ENCODE peak calls at places on chromosome 17, in five cellular contexts. One of them, this sample, is unnamed.

GRCh38 chr17:48502312-48502711 is 28.5 kb downstream of the HOXB1 start:
- DNase-seq in progenitor cell of endocrine pancreas: no peak
- DNase-seq in OCI-LY7: no peak
- DNase-seq in transverse colon: no peak
- DNase-seq in astrocyte of the cerebellum: no peak
- DNase-seq in this sample: no peak

GRCh38 chr17:34997355-34997862 is 17.1 kb downstream of the LIG3 start:
- DNase-seq in progenitor cell of endocrine pancreas: no peak
- DNase-seq in transverse colon: peak
- DNase-seq in OCI-LY7: no peak
- DNase-seq in astrocyte of the cerebellum: peak
- DNase-seq in this sample: no peak

GRCh38 chr17:8109669-8110455 is 8.5 kb downstream of the ALOXE3 start:
- DNase-seq in OCI-LY7: peak
- DNase-seq in progenitor cell of endocrine pancreas: peak
- DNase-seq in astrocyte of the cerebellum: no peak
- DNase-seq in transverse colon: peak
- DNase-seq in this sample: peak

GRCh38 chr17:17067277-17067676 is 25.0 kb downstream of the MPRIP start:
- DNase-seq in OCI-LY7: no peak
- DNase-seq in transverse colon: no peak
- DNase-seq in progenitor cell of endocrine pancreas: no peak
- DNase-seq in astrocyte of the cerebellum: peak
- DNase-seq in this sample: no peak

GRCh38 chr17:75087558-75088453 is at the start of gene SLC16A5:
- DNase-seq in progenitor cell of endocrine pancreas: peak
- DNase-seq in transverse colon: peak
- DNase-seq in OCI-LY7: no peak
- DNase-seq in astrocyte of the cerebellum: no peak
- DNase-seq in this sample: peak

GRCh38 chr17:18250259-18250658 is 8.3 kb downstream of the FLII start:
- DNase-seq in transverse colon: peak
- DNase-seq in progenitor cell of endocrine pancreas: no peak
- DNase-seq in astrocyte of the cerebellum: no peak
- DNase-seq in OCI-LY7: no peak
- DNase-seq in this sample: no peak

GRCh38 chr17:4478318-4478830 is 20.3 kb upstream of the SPNS2 start:
- DNase-seq in OCI-LY7: no peak
- DNase-seq in transverse colon: no peak
- DNase-seq in astrocyte of the cerebellum: no peak
- DNase-seq in progenitor cell of endocrine pancreas: no peak
- DNase-seq in this sample: no peak

GRCh38 chr17:65027305-65027704 is 29.2 kb downstream of the GNA13 start:
- DNase-seq in transverse colon: no peak
- DNase-seq in progenitor cell of endocrine pancreas: no peak
- DNase-seq in OCI-LY7: no peak
- DNase-seq in astrocyte of the cerebellum: peak
- DNase-seq in this sample: no peak

GRCh38 chr17:1431631-1432104 is 24.4 kb downstream of the CRK start:
- DNase-seq in OCI-LY7: no peak
- DNase-seq in progenitor cell of endocrine pancreas: no peak
- DNase-seq in astrocyte of the cerebellum: no peak
- DNase-seq in transverse colon: no peak
- DNase-seq in this sample: no peak

GRCh38 chr17:56679148-56679766 is 85.8 kb downstream of the NOG start:
- DNase-seq in OCI-LY7: peak
- DNase-seq in transverse colon: no peak
- DNase-seq in progenitor cell of endocrine pancreas: no peak
- DNase-seq in astrocyte of the cerebellum: peak
- DNase-seq in this sample: no peak

GRCh38 chr17:77803726-77804125 is 154.8 kb upstream of the TNRC6C start:
- DNase-seq in astrocyte of the cerebellum: no peak
- DNase-seq in transverse colon: no peak
- DNase-seq in OCI-LY7: no peak
- DNase-seq in progenitor cell of endocrine pancreas: no peak
- DNase-seq in this sample: no peak

GRCh38 chr17:31390748-31391495 is 553 bp upstream of the RAB11FIP4 start:
- DNase-seq in progenitor cell of endocrine pancreas: no peak
- DNase-seq in transverse colon: no peak
- DNase-seq in astrocyte of the cerebellum: no peak
- DNase-seq in OCI-LY7: no peak
- DNase-seq in this sample: no peak

GRCh38 chr17:48852251-48852650 is 21.4 kb downstream of the CALCOCO2 start:
- DNase-seq in OCI-LY7: no peak
- DNase-seq in transverse colon: no peak
- DNase-seq in astrocyte of the cerebellum: no peak
- DNase-seq in progenitor cell of endocrine pancreas: no peak
- DNase-seq in this sample: no peak

GRCh38 chr17:26731005-26731921 is 562.7 kb upstream of the WSB1 start:
- DNase-seq in progenitor cell of endocrine pancreas: no peak
- DNase-seq in transverse colon: no peak
- DNase-seq in astrocyte of the cerebellum: no peak
- DNase-seq in OCI-LY7: no peak
- DNase-seq in this sample: no peak

GRCh38 chr17:2040942-2041560 is 771 bp upstream of the OVCA2 start:
- DNase-seq in progenitor cell of endocrine pancreas: no peak
- DNase-seq in astrocyte of the cerebellum: no peak
- DNase-seq in OCI-LY7: no peak
- DNase-seq in transverse colon: no peak
- DNase-seq in this sample: no peak

GRCh38 chr17:13410874-13411273 is 190.9 kb downstream of the HS3ST3A1 start:
- DNase-seq in astrocyte of the cerebellum: no peak
- DNase-seq in progenitor cell of endocrine pancreas: no peak
- DNase-seq in OCI-LY7: no peak
- DNase-seq in transverse colon: no peak
- DNase-seq in this sample: no peak

GRCh38 chr17:13194887-13195286 is 177.1 kb upstream of the ELAC2 start:
- DNase-seq in OCI-LY7: no peak
- DNase-seq in progenitor cell of endocrine pancreas: no peak
- DNase-seq in astrocyte of the cerebellum: no peak
- DNase-seq in transverse colon: no peak
- DNase-seq in this sample: no peak

GRCh38 chr17:17883801-17884200 is 47.0 kb upstream of the SREBF1 start:
- DNase-seq in transverse colon: no peak
- DNase-seq in astrocyte of the cerebellum: no peak
- DNase-seq in OCI-LY7: no peak
- DNase-seq in progenitor cell of endocrine pancreas: no peak
- DNase-seq in this sample: no peak

GRCh38 chr17:29004081-29004692 is 1.6 kb downstream of the SEZ6 start:
- DNase-seq in astrocyte of the cerebellum: no peak
- DNase-seq in OCI-LY7: no peak
- DNase-seq in progenitor cell of endocrine pancreas: no peak
- DNase-seq in transverse colon: no peak
- DNase-seq in this sample: peak

GRCh38 chr17:59399914-59400313 is 68.5 kb downstream of the YPEL2 start:
- DNase-seq in progenitor cell of endocrine pancreas: no peak
- DNase-seq in astrocyte of the cerebellum: no peak
- DNase-seq in transverse colon: no peak
- DNase-seq in OCI-LY7: no peak
- DNase-seq in this sample: no peak

GRCh38 chr17:19302791-19303233 is 59.7 kb downstream of the B9D1 start:
- DNase-seq in transverse colon: no peak
- DNase-seq in OCI-LY7: peak
- DNase-seq in astrocyte of the cerebellum: no peak
- DNase-seq in progenitor cell of endocrine pancreas: no peak
- DNase-seq in this sample: no peak

GRCh38 chr17:323721-324139 is 28.9 kb downstream of the RPH3AL start:
- DNase-seq in OCI-LY7: no peak
- DNase-seq in transverse colon: no peak
- DNase-seq in progenitor cell of endocrine pancreas: no peak
- DNase-seq in astrocyte of the cerebellum: no peak
- DNase-seq in this sample: no peak

GRCh38 chr17:76026714-76027158 is 370 bp downstream of the EVPL start:
- DNase-seq in transverse colon: no peak
- DNase-seq in astrocyte of the cerebellum: no peak
- DNase-seq in progenitor cell of endocrine pancreas: no peak
- DNase-seq in OCI-LY7: no peak
- DNase-seq in this sample: no peak

GRCh38 chr17:40556884-40557414 is 8.3 kb downstream of the CCR7 start:
- DNase-seq in progenitor cell of endocrine pancreas: peak
- DNase-seq in astrocyte of the cerebellum: no peak
- DNase-seq in OCI-LY7: no peak
- DNase-seq in transverse colon: no peak
- DNase-seq in this sample: peak
- TF ChIP-seq CTCF in progenitor cell of endocrine pancreas: no peak
- TF ChIP-seq CTCF in astrocyte of the cerebellum: no peak
- TF ChIP-seq CTCF in OCI-LY7: no peak
- TF ChIP-seq CTCF in transverse colon: no peak
- TF ChIP-seq CTCF in this sample: no peak

DNA sequence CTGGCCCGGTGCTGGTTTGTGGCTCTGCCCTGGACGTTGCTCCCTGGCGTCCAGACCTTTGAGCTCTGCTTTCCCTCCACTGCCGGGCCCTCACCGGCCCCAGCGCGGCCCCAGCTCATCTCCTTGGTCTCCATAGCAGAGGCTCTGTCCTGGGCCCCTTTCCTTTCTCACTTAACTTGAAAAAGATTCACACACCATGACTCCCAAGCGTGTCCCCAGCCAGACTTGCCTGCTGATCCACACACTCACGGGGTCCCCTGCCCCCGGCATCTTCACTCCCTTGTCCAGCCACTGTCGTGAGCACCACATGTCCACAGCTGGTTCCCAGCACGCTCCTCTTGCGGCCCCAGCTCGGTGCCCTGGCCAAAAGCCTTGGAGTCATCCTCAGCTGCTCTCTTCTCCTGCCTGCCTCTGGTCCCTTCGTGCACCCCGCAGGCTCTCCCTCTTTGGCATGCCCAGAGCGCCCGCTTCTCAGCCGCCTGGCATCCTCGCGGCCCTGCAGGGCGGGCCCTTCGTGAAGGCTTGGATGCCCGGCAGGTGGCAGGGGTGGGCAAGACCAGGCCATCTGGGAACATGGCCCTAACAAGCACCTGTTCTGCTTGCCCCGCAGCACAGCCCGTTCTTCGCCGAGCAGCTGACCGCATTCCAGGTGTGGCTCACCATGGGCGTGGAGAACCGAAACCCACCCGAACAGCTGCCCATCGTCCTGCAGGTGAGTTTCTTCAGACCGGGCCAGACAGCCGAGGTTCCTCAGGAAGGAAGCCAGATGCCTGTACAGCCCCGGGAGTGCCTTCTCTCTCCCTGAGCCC is 145.6 kb upstream of the CHMP6 start:
- DNase-seq in OCI-LY7: peak
- DNase-seq in astrocyte of the cerebellum: no peak
- DNase-seq in progenitor cell of endocrine pancreas: no peak
- DNase-seq in transverse colon: peak
- DNase-seq in this sample: no peak
- TF ChIP-seq CTCF in OCI-LY7: peak
- TF ChIP-seq CTCF in astrocyte of the cerebellum: no peak
- TF ChIP-seq CTCF in progenitor cell of endocrine pancreas: no peak
- TF ChIP-seq CTCF in transverse colon: no peak
- TF ChIP-seq CTCF in this sample: no peak

GRCh38 chr17:63434951-63435571 is 11.0 kb downstream of the CYB561 start:
- DNase-seq in OCI-LY7: no peak
- DNase-seq in astrocyte of the cerebellum: no peak
- DNase-seq in transverse colon: peak
- DNase-seq in progenitor cell of endocrine pancreas: no peak
- DNase-seq in this sample: no peak
- TF ChIP-seq CTCF in OCI-LY7: peak
- TF ChIP-seq CTCF in astrocyte of the cerebellum: no peak
- TF ChIP-seq CTCF in transverse colon: no peak
- TF ChIP-seq CTCF in progenitor cell of endocrine pancreas: peak
- TF ChIP-seq CTCF in this sample: no peak

DNA sequence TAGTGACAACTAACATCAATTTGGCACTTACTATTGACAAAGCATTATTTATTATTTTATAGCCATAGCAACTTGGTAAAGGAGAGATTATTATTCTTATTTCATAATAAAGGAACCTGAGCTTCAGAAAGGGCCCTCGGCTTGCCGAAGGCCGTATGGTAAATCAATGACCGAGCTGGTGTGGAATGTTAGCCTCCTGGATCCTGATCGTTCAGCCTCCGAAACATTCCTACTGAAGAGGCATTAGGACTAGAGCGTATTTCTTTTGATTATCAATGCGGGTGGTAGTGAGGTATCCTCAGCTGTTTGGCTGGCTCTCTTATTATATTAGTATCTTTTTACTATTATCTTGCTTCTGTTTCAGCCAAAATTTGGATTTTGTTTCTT is 199.3 kb upstream of the TBX2 start:
- DNase-seq in OCI-LY7: no peak
- DNase-seq in progenitor cell of endocrine pancreas: no peak
- DNase-seq in astrocyte of the cerebellum: no peak
- DNase-seq in transverse colon: no peak
- DNase-seq in this sample: no peak
- TF ChIP-seq CTCF in OCI-LY7: no peak
- TF ChIP-seq CTCF in progenitor cell of endocrine pancreas: no peak
- TF ChIP-seq CTCF in astrocyte of the cerebellum: no peak
- TF ChIP-seq CTCF in transverse colon: no peak
- TF ChIP-seq CTCF in this sample: no peak

DNA sequence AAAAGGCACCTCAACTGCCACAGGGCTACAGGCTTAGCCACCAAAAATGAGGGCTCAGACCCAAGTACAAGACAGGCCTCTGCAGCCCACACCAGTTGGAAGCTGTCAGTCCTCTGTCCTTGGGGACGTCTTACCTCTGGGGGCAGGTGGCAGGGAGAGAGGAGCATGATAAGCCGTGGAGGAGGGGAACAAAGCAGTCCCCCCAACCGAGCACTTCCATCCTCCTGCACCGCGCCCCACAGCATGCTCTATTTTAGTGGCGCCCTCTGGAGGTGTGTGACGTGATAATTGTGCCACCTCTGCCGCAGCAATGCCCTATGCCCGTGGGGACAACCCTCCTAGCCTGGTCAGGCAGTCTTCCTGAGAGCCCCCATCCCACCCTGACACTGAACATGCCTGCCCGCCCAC is 13.6 kb downstream of the G6PC3 start:
- DNase-seq in transverse colon: no peak
- DNase-seq in progenitor cell of endocrine pancreas: no peak
- DNase-seq in astrocyte of the cerebellum: no peak
- DNase-seq in OCI-LY7: peak
- DNase-seq in this sample: no peak
- TF ChIP-seq CTCF in transverse colon: no peak
- TF ChIP-seq CTCF in progenitor cell of endocrine pancreas: peak
- TF ChIP-seq CTCF in astrocyte of the cerebellum: peak
- TF ChIP-seq CTCF in OCI-LY7: peak
- TF ChIP-seq CTCF in this sample: no peak

DNA sequence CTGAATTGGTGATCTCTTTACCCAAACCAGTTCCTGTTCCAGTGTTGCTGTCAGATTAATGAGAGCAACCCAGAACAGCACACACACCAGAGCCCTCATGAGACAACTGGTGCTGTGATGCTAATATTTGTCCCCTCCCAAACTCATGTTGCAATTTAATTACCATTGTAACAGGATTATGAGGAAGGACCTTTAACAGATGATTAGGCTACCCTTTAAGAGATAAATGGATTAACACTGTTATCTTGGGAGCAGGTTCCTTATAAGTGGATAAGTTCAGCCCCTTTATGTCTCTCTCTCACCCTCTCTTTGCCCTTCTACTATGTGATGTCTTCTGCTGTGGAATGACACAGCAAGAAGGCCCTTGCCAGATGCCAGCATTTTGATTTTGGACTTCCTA is 1.1 kb upstream of the CCDC182 start:
- DNase-seq in OCI-LY7: no peak
- DNase-seq in transverse colon: no peak
- DNase-seq in astrocyte of the cerebellum: no peak
- DNase-seq in progenitor cell of endocrine pancreas: no peak
- DNase-seq in this sample: no peak
- TF ChIP-seq CTCF in OCI-LY7: no peak
- TF ChIP-seq CTCF in transverse colon: no peak
- TF ChIP-seq CTCF in astrocyte of the cerebellum: no peak
- TF ChIP-seq CTCF in progenitor cell of endocrine pancreas: no peak
- TF ChIP-seq CTCF in this sample: no peak

GRCh38 chr17:32941419-32942032 is 13.6 kb downstream of the TMEM98 start:
- DNase-seq in progenitor cell of endocrine pancreas: no peak
- DNase-seq in transverse colon: no peak
- DNase-seq in astrocyte of the cerebellum: no peak
- DNase-seq in OCI-LY7: no peak
- DNase-seq in this sample: no peak
- TF ChIP-seq CTCF in progenitor cell of endocrine pancreas: peak
- TF ChIP-seq CTCF in transverse colon: peak
- TF ChIP-seq CTCF in astrocyte of the cerebellum: no peak
- TF ChIP-seq CTCF in OCI-LY7: peak
- TF ChIP-seq CTCF in this sample: peak

This sample was measured in mesothelial cell of epicardium.